ENCODE peak calls at places on chromosomes 12 and 14, in six cellular contexts. E, G, F, Y, S and Q are unnamed samples.

GRCh38 chr12:90479237-90479636 is 475.7 kb downstream of the CCER1 start:
- DNase-seq in E (no peak), G (no peak), F (no peak), Y (no peak), S (no peak), Q (no peak)

GRCh38 chr14:103849151-103850013 is 2.0 kb upstream of the PPP1R13B start:
- DNase-seq in E (no peak), G (no peak), F (no peak), Y (no peak), S (no peak), Q (no peak)

GRCh38 chr12:121456551-121456950 is 56.6 kb downstream of the RNF34 start:
- DNase-seq in E (no peak), G (no peak), F (no peak), Y (no peak), S (no peak), Q (no peak)

GRCh38 chr12:133145981-133146380 is 15.6 kb downstream of the ZNF10 start:
- DNase-seq in E (no peak), G (no peak), F (no peak), Y (no peak), S (no peak), Q (no peak)

GRCh38 chr12:6647083-6647604 is at the start of gene ACRBP:
- DNase-seq in E (no peak), G (peak; percentile 80), F (no peak), Y (no peak), S (peak; percentile 84), Q (peak; percentile 25)

GRCh38 chr12:70314145-70314544 is 51.9 kb upstream of the KCNMB4 start:
- DNase-seq in E (no peak), G (no peak), F (no peak), Y (no peak), S (no peak), Q (no peak)

GRCh38 chr14:50060871-50061663 is 55.3 kb downstream of the VCPKMT start:
- DNase-seq in E (peak; percentile 59), G (no peak), F (no peak), Y (peak; percentile 30), S (no peak), Q (no peak)

GRCh38 chr12:29537292-29537691 is 39.8 kb upstream of the OVCH1 start:
- DNase-seq in E (no peak), G (no peak), F (no peak), Y (no peak), S (no peak), Q (no peak)

GRCh38 chr12:123263196-123263817 is 8.3 kb downstream of the CDK2AP1 start:
- DNase-seq in E (no peak), G (no peak), F (no peak), Y (no peak), S (no peak), Q (no peak)

GRCh38 chr12:52649066-52649465 is 2.9 kb downstream of the KRT2 start:
- DNase-seq in E (no peak), G (no peak), F (no peak), Y (no peak), S (no peak), Q (no peak)

GRCh38 chr12:25997401-25997973 is 39.0 kb downstream of the RASSF8 start:
- DNase-seq in E (no peak), G (no peak), F (no peak), Y (no peak), S (peak; percentile 92), Q (no peak)

GRCh38 chr12:116456683-116457082 is 102.5 kb upstream of the MAP1LC3B2 start:
- DNase-seq in E (no peak), G (no peak), F (no peak), Y (no peak), S (no peak), Q (no peak)

GRCh38 chr14:99724939-99725773 is 41.1 kb downstream of the CYP46A1 start:
- DNase-seq in E (no peak), G (no peak), F (no peak), Y (no peak), S (no peak), Q (no peak)

GRCh38 chr12:34606749-34607519 is 584.6 kb downstream of the ALG10 start:
- DNase-seq in E (no peak), G (no peak), F (no peak), Y (no peak), S (no peak), Q (no peak)

GRCh38 chr12:5173511-5174011 is 129.9 kb downstream of the KCNA5 start:
- DNase-seq in E (no peak), G (no peak), F (no peak), Y (no peak), S (no peak), Q (no peak)

GRCh38 chr14:102000902-102001301 is 36.5 kb downstream of the DYNC1H1 start:
- DNase-seq in E (no peak), G (no peak), F (no peak), Y (no peak), S (no peak), Q (no peak)

GRCh38 chr12:104358353-104359003 is 54.9 kb downstream of the EID3 start:
- DNase-seq in E (peak; percentile 62), G (peak; percentile 48), F (peak; percentile 42), Y (peak; percentile 37), S (peak; percentile 58), Q (peak; percentile 33)

GRCh38 chr12:115983226-115983798 is 294.2 kb downstream of the MED13L start:
- DNase-seq in E (no peak), G (no peak), F (no peak), Y (no peak), S (peak; percentile 38), Q (no peak)

GRCh38 chr14:95776798-95777615 is 63.1 kb upstream of the TCL1A start:
- DNase-seq in E (no peak), G (no peak), F (no peak), Y (no peak), S (no peak), Q (no peak)

GRCh38 chr14:93916476-93916875 is 10.7 kb upstream of the FAM181A start:
- DNase-seq in E (no peak), G (no peak), F (no peak), Y (no peak), S (no peak), Q (no peak)

GRCh38 chr14:92493024-92493423 is 20.6 kb upstream of the RIN3 start:
- DNase-seq in E (no peak), G (no peak), F (no peak), Y (no peak), S (no peak), Q (no peak)

GRCh38 chr14:106343636-106344035 is 817.3 kb downstream of the TMEM121 start:
- DNase-seq in E (no peak), G (no peak), F (no peak), Y (no peak), S (no peak), Q (no peak)

GRCh38 chr12:123398177-123398916 is 14.4 kb downstream of the KMT5A start:
- DNase-seq in E (no peak), G (peak; percentile 66), F (no peak), Y (no peak), S (no peak), Q (no peak)

GRCh38 chr12:123761841-123762714 is at the start of gene DNAH10:
- DNase-seq in E (no peak), G (peak; percentile 38), F (peak; percentile 42), Y (peak; percentile 51), S (peak; percentile 48), Q (peak; percentile 28)

GRCh38 chr14:23572841-23573240 is 5.2 kb upstream of the AP1G2 start:
- DNase-seq in E (no peak), G (no peak), F (no peak), Y (no peak), S (no peak), Q (no peak)

GRCh38 chr12:30763053-30763452 is 8.3 kb upstream of the CAPRIN2 start:
- DNase-seq in E (no peak), G (no peak), F (no peak), Y (no peak), S (no peak), Q (no peak)

GRCh38 chr12:12975322-12976077 is 23.5 kb upstream of the GPRC5D start:
- DNase-seq in E (peak; percentile 18), G (peak; percentile 51), F (no peak), Y (no peak), S (peak; percentile 74), Q (no peak)

GRCh38 chr14:34593740-34594375 is 36.1 kb downstream of the SNX6 start:
- DNase-seq in E (no peak), G (no peak), F (no peak), Y (no peak), S (no peak), Q (no peak)

GRCh38 chr14:29584992-29585391 is 342.7 kb downstream of the PRKD1 start:
- DNase-seq in E (no peak), G (no peak), F (no peak), Y (no peak), S (peak; percentile 3), Q (peak; percentile 93)

GRCh38 chr12:53096089-53096741 is 1.3 kb upstream of the IGFBP6 start:
- DNase-seq in E (no peak), G (peak; percentile 49), F (no peak), Y (no peak), S (no peak), Q (no peak)

GRCh38 chr14:29643415-29644206 is 284.0 kb downstream of the PRKD1 start:
- DNase-seq in E (no peak), G (no peak), F (no peak), Y (no peak), S (no peak), Q (no peak)

GRCh38 chr12:124126950-124127349 is 153.9 kb downstream of the ZNF664 start:
- DNase-seq in E (no peak), G (no peak), F (no peak), Y (no peak), S (no peak), Q (no peak)

GRCh38 chr12:123879691-123880090 is 92.9 kb downstream of the CCDC92 start:
- DNase-seq in E (no peak), G (no peak), F (no peak), Y (no peak), S (no peak), Q (no peak)

GRCh38 chr14:72880820-72881219 is 13.1 kb downstream of the DPF3 start:
- DNase-seq in E (no peak), G (no peak), F (no peak), Y (no peak), S (no peak), Q (no peak)

GRCh38 chr12:104863549-104863948 is 94.5 kb downstream of the SLC41A2 start:
- DNase-seq in E (no peak), G (no peak), F (no peak), Y (no peak), S (no peak), Q (no peak)

GRCh38 chr12:110246690-110247339 is 34.2 kb upstream of the ATP2A2 start:
- DNase-seq in E (no peak), G (no peak), F (no peak), Y (no peak), S (no peak), Q (no peak)